ENCODE peak calls at places on chromosomes 16 and 17, in four cellular contexts. A is activated CD4-positive, alpha-beta T cell treated with anti-CD3 and anti-CD28 coated beads, Interleukin-2, amount 10 ng/mL, durations not matched to agents 7 days and 5 days; Y is effector CD4-positive, alpha-beta T cell; S is activated naive CD4-positive, alpha-beta T cell treated with Interleukin-2 at 50 U/mL for 16 hours. V is an unnamed sample.

GRCh38 chr16:29665294-29666077 is 2.4 kb downstream of the SPN start:
- DNase-seq in S (peak), Y (peak), A (no peak), V (peak)

GRCh38 chr17:31202968-31203367 is 94.1 kb downstream of the OMG start:
- DNase-seq in S (no peak), A (no peak), Y (no peak), V (no peak)

GRCh38 chr16:65876200-65876498 is 490.3 kb upstream of the CDH5 start:
- DNase-seq in A (no peak), Y (no peak), S (no peak), V (no peak)

GRCh38 chr17:40598928-40599627 is 33.8 kb upstream of the CCR7 start:
- DNase-seq in A (peak), S (peak), Y (peak), V (peak)

GRCh38 chr17:58679263-58680037 is 12.4 kb downstream of the TEX14 start:
- DNase-seq in S (no peak), A (no peak), Y (no peak), V (no peak)

GRCh38 chr16:63057342-63057741 is 1021.1 kb upstream of the CDH8 start:
- DNase-seq in A (no peak), S (no peak), Y (no peak), V (no peak)

GRCh38 chr17:57622886-57623433 is 122.1 kb downstream of the CCDC182 start:
- DNase-seq in Y (no peak), A (no peak), S (no peak), V (no peak)

GRCh38 chr17:50918071-50918932 is 52.1 kb upstream of the TOB1 start:
- DNase-seq in S (no peak), A (no peak), Y (no peak), V (no peak)

GRCh38 chr17:79814966-79815835 is 18.3 kb upstream of the CBX8 start:
- DNase-seq in S (no peak), Y (no peak), A (no peak), V (no peak)

GRCh38 chr16:66953462-66954096 is 7.5 kb upstream of the CES3 start:
- DNase-seq in S (no peak), Y (no peak), A (no peak), V (no peak)

GRCh38 chr17:81044764-81045589 is 10.0 kb downstream of the BAIAP2 start:
- DNase-seq in Y (no peak), A (no peak), S (no peak), V (no peak)

GRCh38 chr16:86483-86952 is 8.5 kb downstream of the MPG start:
- DNase-seq in A (no peak), Y (no peak), S (no peak), V (no peak)

GRCh38 chr16:30374538-30374937 is at the start of gene MYL11:
- DNase-seq in A (no peak), Y (no peak), S (no peak), V (no peak)

GRCh38 chr17:57284984-57285646 is 28.8 kb downstream of the MSI2 start:
- DNase-seq in S (peak), A (peak), Y (no peak), V (peak)

GRCh38 chr17:45405250-45406086 is 27.2 kb downstream of the ARHGAP27 start:
- DNase-seq in S (no peak), A (no peak), Y (no peak), V (no peak)

GRCh38 chr16:56932588-56933265 is 785 bp downstream of the HERPUD1 start:
- DNase-seq in Y (peak), A (peak), S (peak), V (no peak)

GRCh38 chr17:1275962-1276736 is 3.3 kb upstream of the TRARG1 start:
- DNase-seq in A (peak), Y (peak), S (peak), V (peak)

GRCh38 chr16:25978227-25978626 is 286.5 kb downstream of the HS3ST4 start:
- DNase-seq in Y (no peak), S (no peak), A (no peak), V (no peak)

GRCh38 chr16:87847785-87848675 is 21.3 kb downstream of the SLC7A5 start:
- DNase-seq in A (no peak), S (no peak), Y (no peak), V (no peak)

GRCh38 chr17:73644145-73645049 is at the start of gene SDK2:
- DNase-seq in S (no peak), A (no peak), Y (no peak), V (peak)

GRCh38 chr17:35373532-35373983 is at the start of gene SLFN11:
- DNase-seq in S (peak), A (peak), Y (peak), V (peak)

GRCh38 chr16:2710711-2711231 is 9.3 kb downstream of the PRSS27 start:
- DNase-seq in Y (no peak), A (no peak), S (no peak), V (no peak)

GRCh38 chr17:82775033-82775823 is 23.4 kb downstream of the TBCD start:
- DNase-seq in Y (peak), S (peak), A (peak), V (peak)

GRCh38 chr16:48525201-48526057 is 84.6 kb downstream of the N4BP1 start:
- DNase-seq in A (no peak), Y (no peak), S (no peak), V (no peak)

GRCh38 chr17:57004944-57005579 is 27.1 kb downstream of the SCPEP1 start:
- DNase-seq in A (no peak), S (no peak), Y (no peak), V (no peak)

GRCh38 chr16:85002643-85003042 is 8.7 kb downstream of the ZDHHC7 start:
- DNase-seq in Y (no peak), S (no peak), A (no peak), V (no peak)

GRCh38 chr17:40686192-40686591 is 17.4 kb downstream of the KRT24 start:
- DNase-seq in Y (no peak), A (no peak), S (no peak), V (no peak)

GRCh38 chr17:61251939-61252865 is 147.4 kb upstream of the TBX2 start:
- DNase-seq in Y (no peak), A (no peak), S (no peak), V (no peak)